ENCODE peak calls at places on chromosomes 12 and 14, in eight cellular contexts. V, A, T, R, S, K, H and Q are unnamed samples.

GRCh38 chr12:24057920-24058476 is 108.5 kb upstream of the SOX5 start:
- DNase-seq in V (no peak), A (no peak), T (no peak), R (no peak), S (no peak), K (no peak), H (no peak), Q (no peak)

GRCh38 chr14:103886304-103887169 is 39.2 kb upstream of the PPP1R13B start:
- DNase-seq in V (no peak), A (no peak), T (no peak), R (no peak), S (no peak), K (no peak), H (no peak), Q (no peak)

GRCh38 chr12:105076098-105076497 is 8.2 kb downstream of the ALDH1L2 start:
- DNase-seq in V (no peak), A (peak), T (no peak), R (peak), S (no peak), K (no peak), H (no peak), Q (peak)

GRCh38 chr14:30077946-30078345 is 150.3 kb upstream of the PRKD1 start:
- DNase-seq in V (no peak), A (no peak), T (no peak), R (no peak), S (no peak), K (no peak), H (no peak), Q (no peak)

GRCh38 chr12:28884861-28885260 is 264.2 kb upstream of the FAR2 start:
- DNase-seq in V (no peak), A (no peak), T (no peak), R (no peak), S (peak), K (no peak), H (no peak), Q (no peak)

GRCh38 chr14:58717821-58718220 is 80.1 kb downstream of the DACT1 start:
- DNase-seq in V (no peak), A (no peak), T (no peak), R (no peak), S (no peak), K (no peak), H (no peak), Q (no peak)

GRCh38 chr14:56300495-56300894 is 182.3 kb downstream of the PELI2 start:
- DNase-seq in V (no peak), A (no peak), T (no peak), R (no peak), S (no peak), K (no peak), H (no peak), Q (no peak)

GRCh38 chr12:121893901-121894540 is 5.4 kb downstream of the PSMD9 start:
- DNase-seq in V (no peak), A (no peak), T (no peak), R (peak), S (peak), K (no peak), H (peak), Q (peak)

GRCh38 chr14:60485600-60486251 is at the start of gene C14orf39:
- DNase-seq in V (peak), A (no peak), T (no peak), R (no peak), S (no peak), K (no peak), H (peak), Q (peak)

GRCh38 chr14:20428010-20428365 is 8.0 kb downstream of the KLHL33 start:
- DNase-seq in V (no peak), A (no peak), T (no peak), R (no peak), S (no peak), K (no peak), H (no peak), Q (no peak)

GRCh38 chr14:100585448-100586152 is 1.6 kb downstream of the BEGAIN start:
- DNase-seq in V (no peak), A (no peak), T (no peak), R (no peak), S (no peak), K (no peak), H (no peak), Q (no peak)

GRCh38 chr12:6664902-6665301 is 2.0 kb upstream of the ING4 start:
- DNase-seq in V (no peak), A (no peak), T (no peak), R (no peak), S (no peak), K (no peak), H (no peak), Q (peak)

GRCh38 chr12:11650697-11651281 is 1.3 kb downstream of the ETV6 start:
- DNase-seq in V (no peak), A (no peak), T (no peak), R (peak), S (no peak), K (no peak), H (peak), Q (peak)

GRCh38 chr12:62584619-62585018 is 118.0 kb downstream of the MON2 start:
- DNase-seq in V (no peak), A (no peak), T (no peak), R (no peak), S (no peak), K (no peak), H (no peak), Q (no peak)

GRCh38 chr12:103546959-103547358 is 40.1 kb upstream of the STAB2 start:
- DNase-seq in V (no peak), A (no peak), T (no peak), R (no peak), S (no peak), K (no peak), H (no peak), Q (no peak)

GRCh38 chr12:54009171-54010052 is 627 bp downstream of the HOXC8 start:
- DNase-seq in V (no peak), A (no peak), T (no peak), R (peak), S (no peak), K (no peak), H (no peak), Q (no peak)

GRCh38 chr14:96146131-96146771 is 58.4 kb upstream of the BDKRB2 start:
- DNase-seq in V (no peak), A (peak), T (no peak), R (peak), S (no peak), K (peak), H (peak), Q (peak)

GRCh38 chr14:42229976-42230375 is 623.3 kb downstream of the LRFN5 start:
- DNase-seq in V (no peak), A (no peak), T (no peak), R (no peak), S (no peak), K (no peak), H (no peak), Q (no peak)

GRCh38 chr12:122961551-122962329 is 4.5 kb downstream of the ABCB9 start:
- DNase-seq in V (no peak), A (no peak), T (no peak), R (no peak), S (no peak), K (no peak), H (no peak), Q (peak)

GRCh38 chr12:53255993-53256392 is 12.1 kb upstream of the ESPL1 start:
- DNase-seq in V (no peak), A (no peak), T (no peak), R (no peak), S (no peak), K (no peak), H (no peak), Q (no peak)

GRCh38 chr14:103930051-103930604 is 1.9 kb downstream of the TDRD9 start:
- DNase-seq in V (no peak), A (no peak), T (no peak), R (peak), S (no peak), K (no peak), H (no peak), Q (no peak)

GRCh38 chr12:47303207-47303606 is 223.4 kb upstream of the AMIGO2 start:
- DNase-seq in V (no peak), A (no peak), T (no peak), R (no peak), S (no peak), K (no peak), H (no peak), Q (no peak)

GRCh38 chr14:48250575-48250974 is 575.2 kb upstream of the MDGA2 start:
- DNase-seq in V (no peak), A (no peak), T (no peak), R (no peak), S (no peak), K (no peak), H (no peak), Q (no peak)

GRCh38 chr12:20527396-20528154 is 159.2 kb downstream of the PDE3A start:
- DNase-seq in V (no peak), A (no peak), T (no peak), R (no peak), S (no peak), K (no peak), H (no peak), Q (no peak)

GRCh38 chr14:38964630-38965029 is 138.4 kb downstream of the SEC23A start:
- DNase-seq in V (no peak), A (no peak), T (no peak), R (no peak), S (no peak), K (no peak), H (no peak), Q (peak)

GRCh38 chr12:75568387-75568786 is 57.0 kb upstream of the KRR1 start:
- DNase-seq in V (no peak), A (no peak), T (no peak), R (peak), S (no peak), K (no peak), H (no peak), Q (peak)

GRCh38 chr12:109731231-109731731 is 17.7 kb downstream of the FAM222A start:
- DNase-seq in V (no peak), A (no peak), T (no peak), R (no peak), S (no peak), K (no peak), H (no peak), Q (no peak)

GRCh38 chr12:120199595-120200306 is 1.2 kb downstream of the RPLP0 start:
- DNase-seq in V (peak), A (peak), T (no peak), R (peak), S (no peak), K (peak), H (peak), Q (peak)

GRCh38 chr12:71431991-71432390 is 7.6 kb upstream of the LGR5 start:
- DNase-seq in V (no peak), A (no peak), T (no peak), R (no peak), S (no peak), K (no peak), H (no peak), Q (no peak)

GRCh38 chr12:51951843-51952722 is 584 bp downstream of the ACVR1B start:
- DNase-seq in V (peak), A (no peak), T (no peak), R (no peak), S (no peak), K (peak), H (peak), Q (no peak)

GRCh38 chr14:30223385-30223785 is 295.7 kb upstream of the PRKD1 start:
- DNase-seq in V (no peak), A (peak), T (no peak), R (peak), S (peak), K (peak), H (no peak), Q (peak)

GRCh38 chr12:67420506-67420905 is 151.3 kb downstream of the CAND1 start:
- DNase-seq in V (no peak), A (no peak), T (no peak), R (no peak), S (no peak), K (no peak), H (peak), Q (no peak)

GRCh38 chr12:18907793-18908580 is 170.1 kb downstream of the CAPZA3 start:
- DNase-seq in V (no peak), A (no peak), T (no peak), R (no peak), S (no peak), K (no peak), H (no peak), Q (no peak)

GRCh38 chr12:94560416-94561221 is 89.7 kb downstream of the TMCC3 start:
- DNase-seq in V (no peak), A (no peak), T (peak), R (peak), S (no peak), K (no peak), H (peak), Q (peak)

GRCh38 chr14:96238676-96239075 is 17.3 kb upstream of the BDKRB1 start:
- DNase-seq in V (no peak), A (no peak), T (no peak), R (no peak), S (no peak), K (no peak), H (no peak), Q (no peak)

GRCh38 chr14:69749956-69750355 is 17.0 kb upstream of the SRSF5 start:
- DNase-seq in V (no peak), A (no peak), T (no peak), R (no peak), S (no peak), K (no peak), H (no peak), Q (no peak)

GRCh38 chr14:34223302-34224150 is 238.5 kb downstream of the SPTSSA start:
- DNase-seq in V (no peak), A (no peak), T (no peak), R (no peak), S (no peak), K (no peak), H (peak), Q (no peak)

GRCh38 chr14:61516957-61517356 is 178.4 kb upstream of the HIF1A start:
- DNase-seq in V (no peak), A (no peak), T (no peak), R (no peak), S (no peak), K (no peak), H (no peak), Q (no peak)

GRCh38 chr14:101072945-101073597 is 169.5 kb upstream of the RTL1 start:
- DNase-seq in V (no peak), A (peak), T (no peak), R (peak), S (peak), K (peak), H (peak), Q (peak)